ENCODE peak calls at places on chromosomes 2 and 18, in ten cellular contexts. One of them, this sample, is unnamed. For H3K4me1, the result is how much of the 10 kb centered on the place peaks cover.

GRCh38 chr2:197383825-197384224 is 51.0 kb downstream of the SF3B1 start:
- DNase-seq in suprapubic skin: no peak
- DNase-seq in sigmoid colon: no peak
- DNase-seq in H1: no peak
- DNase-seq in HepG2: no peak
- DNase-seq in K562: peak
- DNase-seq in A549: peak
- DNase-seq in transverse colon: no peak
- DNase-seq in tibial nerve: no peak
- DNase-seq in GM12878: no peak
- DNase-seq in this sample: no peak

GRCh38 chr2:166519391-166519962 is 25.4 kb upstream of the SCN7A start:
- DNase-seq in H1: no peak
- DNase-seq in HepG2: no peak
- DNase-seq in tibial nerve: no peak
- DNase-seq in sigmoid colon: no peak
- DNase-seq in GM12878: no peak
- DNase-seq in A549: no peak
- DNase-seq in K562: no peak
- DNase-seq in suprapubic skin: no peak
- DNase-seq in transverse colon: no peak
- DNase-seq in this sample: no peak

GRCh38 chr2:65361623-65362022 is 70.8 kb downstream of the SPRED2 start:
- DNase-seq in transverse colon: no peak
- DNase-seq in tibial nerve: no peak
- DNase-seq in HepG2: no peak
- DNase-seq in A549: no peak
- DNase-seq in GM12878: no peak
- DNase-seq in sigmoid colon: no peak
- DNase-seq in K562: no peak
- DNase-seq in suprapubic skin: no peak
- DNase-seq in H1: no peak
- DNase-seq in this sample: no peak

GRCh38 chr18:59650266-59650820 is 46.9 kb downstream of the CCBE1 start:
- DNase-seq in transverse colon: no peak
- DNase-seq in HepG2: no peak
- DNase-seq in sigmoid colon: no peak
- DNase-seq in GM12878: no peak
- DNase-seq in A549: no peak
- DNase-seq in tibial nerve: no peak
- DNase-seq in suprapubic skin: no peak
- DNase-seq in H1: peak
- DNase-seq in K562: no peak
- DNase-seq in this sample: no peak

GRCh38 chr18:34643982-34644381 is 66.1 kb upstream of the DTNA start:
- DNase-seq in suprapubic skin: no peak
- DNase-seq in HepG2: no peak
- DNase-seq in transverse colon: no peak
- DNase-seq in A549: no peak
- DNase-seq in sigmoid colon: no peak
- DNase-seq in H1: no peak
- DNase-seq in GM12878: no peak
- DNase-seq in tibial nerve: no peak
- DNase-seq in K562: no peak
- DNase-seq in this sample: no peak

GRCh38 chr2:114170070-114170469 is 272.4 kb upstream of the DPP10 start:
- DNase-seq in sigmoid colon: no peak
- DNase-seq in GM12878: no peak
- DNase-seq in HepG2: no peak
- DNase-seq in K562: no peak
- DNase-seq in suprapubic skin: no peak
- DNase-seq in A549: no peak
- DNase-seq in tibial nerve: no peak
- DNase-seq in H1: no peak
- DNase-seq in transverse colon: no peak
- DNase-seq in this sample: no peak

GRCh38 chr2:224973112-224974016 is 68.9 kb downstream of the DOCK10 start:
- DNase-seq in suprapubic skin: no peak
- DNase-seq in K562: no peak
- DNase-seq in HepG2: no peak
- DNase-seq in sigmoid colon: no peak
- DNase-seq in GM12878: no peak
- DNase-seq in transverse colon: peak
- DNase-seq in A549: no peak
- DNase-seq in tibial nerve: no peak
- DNase-seq in H1: no peak
- DNase-seq in this sample: peak

GRCh38 chr2:16151651-16152050 is 211.3 kb downstream of the MYCN start:
- DNase-seq in sigmoid colon: no peak
- DNase-seq in transverse colon: no peak
- DNase-seq in K562: no peak
- DNase-seq in A549: no peak
- DNase-seq in suprapubic skin: no peak
- DNase-seq in H1: no peak
- DNase-seq in HepG2: no peak
- DNase-seq in tibial nerve: no peak
- DNase-seq in GM12878: no peak
- DNase-seq in this sample: no peak

GRCh38 chr2:240424341-240425235 is 10.9 kb upstream of the GPC1 start:
- DNase-seq in K562: no peak
- DNase-seq in H1: no peak
- DNase-seq in HepG2: no peak
- DNase-seq in A549: no peak
- DNase-seq in tibial nerve: peak
- DNase-seq in suprapubic skin: peak
- DNase-seq in GM12878: no peak
- DNase-seq in transverse colon: no peak
- DNase-seq in sigmoid colon: peak
- DNase-seq in this sample: peak

GRCh38 chr2:224927671-224928173 is 114.5 kb downstream of the DOCK10 start:
- DNase-seq in transverse colon: peak
- DNase-seq in suprapubic skin: no peak
- DNase-seq in GM12878: no peak
- DNase-seq in sigmoid colon: no peak
- DNase-seq in HepG2: no peak
- DNase-seq in K562: no peak
- DNase-seq in A549: peak
- DNase-seq in H1: no peak
- DNase-seq in tibial nerve: no peak
- DNase-seq in this sample: peak

GRCh38 chr2:158894078-158894477 is 74.4 kb upstream of the TANC1 start:
- DNase-seq in suprapubic skin: no peak
- DNase-seq in transverse colon: no peak
- DNase-seq in GM12878: no peak
- DNase-seq in tibial nerve: no peak
- DNase-seq in sigmoid colon: no peak
- DNase-seq in A549: no peak
- DNase-seq in H1: no peak
- DNase-seq in K562: no peak
- DNase-seq in HepG2: peak
- DNase-seq in this sample: no peak

GRCh38 chr2:68709421-68709911 is 25.1 kb upstream of the ARHGAP25 start:
- DNase-seq in A549: peak
- DNase-seq in transverse colon: no peak
- DNase-seq in suprapubic skin: no peak
- DNase-seq in H1: peak
- DNase-seq in GM12878: no peak
- DNase-seq in HepG2: peak
- DNase-seq in sigmoid colon: no peak
- DNase-seq in K562: peak
- DNase-seq in tibial nerve: no peak
- DNase-seq in this sample: no peak

GRCh38 chr2:118661184-118661583 is 186.3 kb downstream of the EN1 start:
- DNase-seq in tibial nerve: no peak
- DNase-seq in A549: no peak
- DNase-seq in H1: no peak
- DNase-seq in transverse colon: no peak
- DNase-seq in sigmoid colon: no peak
- DNase-seq in HepG2: no peak
- DNase-seq in K562: no peak
- DNase-seq in suprapubic skin: no peak
- DNase-seq in GM12878: no peak
- DNase-seq in this sample: no peak

GRCh38 chr2:10868021-10868420 is 43.7 kb upstream of the KCNF1 start:
- DNase-seq in GM12878: no peak
- DNase-seq in suprapubic skin: no peak
- DNase-seq in H1: no peak
- DNase-seq in sigmoid colon: no peak
- DNase-seq in tibial nerve: no peak
- DNase-seq in transverse colon: no peak
- DNase-seq in K562: no peak
- DNase-seq in HepG2: no peak
- DNase-seq in A549: no peak
- DNase-seq in this sample: no peak

GRCh38 chr2:183541766-183542165 is 417.5 kb downstream of the NUP35 start:
- DNase-seq in transverse colon: peak
- DNase-seq in suprapubic skin: no peak
- DNase-seq in tibial nerve: no peak
- DNase-seq in GM12878: no peak
- DNase-seq in H1: no peak
- DNase-seq in sigmoid colon: no peak
- DNase-seq in HepG2: no peak
- DNase-seq in A549: peak
- DNase-seq in K562: no peak
- DNase-seq in this sample: no peak

GRCh38 chr2:164457271-164457670 is 164.0 kb downstream of the GRB14 start:
- DNase-seq in transverse colon: no peak
- DNase-seq in tibial nerve: no peak
- DNase-seq in GM12878: no peak
- DNase-seq in H1: no peak
- DNase-seq in sigmoid colon: no peak
- DNase-seq in K562: no peak
- DNase-seq in HepG2: no peak
- DNase-seq in suprapubic skin: no peak
- DNase-seq in A549: no peak
- DNase-seq in this sample: no peak

GRCh38 chr2:11389551-11390528 is 45.4 kb upstream of the ROCK2 start:
- DNase-seq in H1: no peak
- DNase-seq in GM12878: no peak
- DNase-seq in K562: no peak
- DNase-seq in HepG2: peak
- DNase-seq in suprapubic skin: no peak
- DNase-seq in transverse colon: peak
- DNase-seq in sigmoid colon: no peak
- DNase-seq in A549: peak
- DNase-seq in tibial nerve: no peak
- DNase-seq in this sample: peak

GRCh38 chr2:231452799-231453508 is 11.3 kb downstream of the NCL start:
- DNase-seq in HepG2: peak
- DNase-seq in K562: no peak
- DNase-seq in H1: peak
- DNase-seq in sigmoid colon: no peak
- DNase-seq in tibial nerve: no peak
- DNase-seq in transverse colon: no peak
- DNase-seq in GM12878: no peak
- DNase-seq in A549: peak
- DNase-seq in suprapubic skin: peak
- DNase-seq in this sample: no peak

GRCh38 chr2:179071810-179072355 is 21.9 kb upstream of the CCDC141 start:
- DNase-seq in A549: no peak
- DNase-seq in HepG2: no peak
- DNase-seq in sigmoid colon: no peak
- DNase-seq in K562: no peak
- DNase-seq in GM12878: no peak
- DNase-seq in transverse colon: no peak
- DNase-seq in suprapubic skin: no peak
- DNase-seq in tibial nerve: no peak
- DNase-seq in H1: no peak
- DNase-seq in this sample: no peak

GRCh38 chr2:70011335-70011734 is 49.9 kb upstream of the ASPRV1 start:
- DNase-seq in tibial nerve: no peak
- DNase-seq in A549: no peak
- DNase-seq in HepG2: no peak
- DNase-seq in transverse colon: no peak
- DNase-seq in suprapubic skin: peak
- DNase-seq in K562: peak
- DNase-seq in GM12878: no peak
- DNase-seq in H1: no peak
- DNase-seq in sigmoid colon: no peak
- DNase-seq in this sample: no peak
- H3K27ac ChIP-seq in tibial nerve: no peak
- H3K27ac ChIP-seq in A549: no peak
- H3K27ac ChIP-seq in HepG2: no peak
- H3K27ac ChIP-seq in transverse colon: peak
- H3K27ac ChIP-seq in suprapubic skin: no peak
- H3K27ac ChIP-seq in K562: no peak
- H3K27ac ChIP-seq in GM12878: no peak
- H3K27ac ChIP-seq in H1: no peak
- H3K27ac ChIP-seq in sigmoid colon: no peak
- H3K27ac ChIP-seq in this sample: no peak

GRCh38 chr2:48424866-48425265 is 105.1 kb upstream of the STON1 start:
- DNase-seq in K562: no peak
- DNase-seq in A549: no peak
- DNase-seq in GM12878: no peak
- DNase-seq in transverse colon: no peak
- DNase-seq in suprapubic skin: no peak
- DNase-seq in tibial nerve: no peak
- DNase-seq in HepG2: no peak
- DNase-seq in H1: peak
- DNase-seq in sigmoid colon: no peak
- DNase-seq in this sample: no peak
- TF ChIP-seq EP300 in K562: no peak
- TF ChIP-seq EP300 in A549: no peak
- TF ChIP-seq EP300 in GM12878: no peak
- TF ChIP-seq EP300 in transverse colon: no peak
- TF ChIP-seq EP300 in suprapubic skin: no peak
- TF ChIP-seq EP300 in tibial nerve: no peak
- TF ChIP-seq EP300 in HepG2: no peak
- TF ChIP-seq EP300 in H1: no peak
- TF ChIP-seq EP300 in sigmoid colon: no peak
- TF ChIP-seq EP300 in this sample: no peak

DNA sequence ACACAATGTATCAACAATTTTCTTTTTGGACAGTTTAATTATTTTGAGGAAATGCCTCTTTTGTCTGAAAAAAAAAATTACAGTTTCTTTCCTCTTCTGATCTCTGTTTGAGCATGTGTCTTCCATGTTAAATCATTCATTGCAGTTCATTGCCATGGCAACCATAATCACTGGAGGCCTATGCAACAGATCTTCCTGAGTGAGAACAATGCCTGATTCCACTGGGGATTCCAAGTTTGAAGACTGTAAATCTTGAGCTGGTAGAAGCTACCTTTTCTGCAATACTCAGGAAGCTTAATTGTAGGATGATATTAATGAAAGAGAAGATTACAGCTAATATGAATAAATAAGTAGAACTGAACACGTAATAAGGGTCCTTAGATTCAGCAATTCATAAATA is 721.4 kb upstream of the CNTNAP5 start:
- DNase-seq in H1: no peak
- DNase-seq in tibial nerve: no peak
- DNase-seq in GM12878: no peak
- DNase-seq in transverse colon: no peak
- DNase-seq in A549: no peak
- DNase-seq in K562: no peak
- DNase-seq in HepG2: no peak
- DNase-seq in sigmoid colon: no peak
- DNase-seq in suprapubic skin: no peak
- DNase-seq in this sample: no peak
- H3K4me1 ChIP-seq in H1: under half
- H3K4me1 ChIP-seq in tibial nerve: under half
- H3K4me1 ChIP-seq in GM12878: under half
- H3K4me1 ChIP-seq in transverse colon: under half
- H3K4me1 ChIP-seq in A549: under half
- H3K4me1 ChIP-seq in K562: under half
- H3K4me1 ChIP-seq in HepG2: under half
- H3K4me1 ChIP-seq in sigmoid colon: under half
- H3K4me1 ChIP-seq in suprapubic skin: under half
- H3K4me1 ChIP-seq in this sample: under half

GRCh38 chr2:18598848-18599484 is 9.6 kb upstream of the NT5C1B start:
- DNase-seq in HepG2: no peak
- DNase-seq in H1: no peak
- DNase-seq in transverse colon: no peak
- DNase-seq in GM12878: no peak
- DNase-seq in suprapubic skin: no peak
- DNase-seq in K562: no peak
- DNase-seq in tibial nerve: no peak
- DNase-seq in sigmoid colon: no peak
- DNase-seq in A549: no peak
- DNase-seq in this sample: no peak
- H3K27ac ChIP-seq in HepG2: no peak
- H3K27ac ChIP-seq in H1: no peak
- H3K27ac ChIP-seq in transverse colon: no peak
- H3K27ac ChIP-seq in GM12878: no peak
- H3K27ac ChIP-seq in suprapubic skin: no peak
- H3K27ac ChIP-seq in K562: no peak
- H3K27ac ChIP-seq in tibial nerve: peak
- H3K27ac ChIP-seq in sigmoid colon: no peak
- H3K27ac ChIP-seq in A549: no peak
- H3K27ac ChIP-seq in this sample: no peak

This sample was measured in stomach.